ENCODE peak calls at places on chromosomes 7 and 10, in seven cellular contexts. E is H4; C is activated naive CD4-positive, alpha-beta T cell; J is GDM1; W is stimulated activated CD4-positive, alpha-beta T cell treated with anti-CD3 and anti-CD28 coated beads, Interleukin-1b, Interleukin-23, amount 100 ng/mL, for 1 hour; G is left ventricle myocardium superior; A is Panc1. M is an unnamed sample.

GRCh38 chr7:115840702-115841101 is 189.9 kb downstream of the TFEC start:
- DNase-seq in G (no peak), W (no peak), E (peak; percentile 30), A (no peak), J (no peak), C (no peak), M (no peak)

GRCh38 chr7:27992755-27993478 is 187.7 kb downstream of the JAZF1 start:
- DNase-seq in J (no peak), E (no peak), A (no peak), C (no peak), W (no peak), G (no peak), M (no peak)

GRCh38 chr7:45100761-45101480 is 10.6 kb downstream of the TBRG4 start:
- DNase-seq in C (no peak), A (no peak), W (no peak), E (no peak), J (no peak), G (no peak), M (no peak)

GRCh38 chr7:101507791-101508252 is 121.3 kb downstream of the MYL10 start:
- DNase-seq in W (no peak), E (peak; percentile 76), G (no peak), A (peak; percentile 47), J (peak; percentile 48), C (no peak), M (peak; percentile 63)

GRCh38 chr10:18594574-18595156 is 56.7 kb downstream of the NSUN6 start:
- DNase-seq in J (no peak), A (no peak), E (no peak), C (no peak), W (no peak), G (peak; percentile 38), M (no peak)

GRCh38 chr7:67341153-67341768 is 344.6 kb downstream of the TYW1 start:
- DNase-seq in J (no peak), E (no peak), W (no peak), A (no peak), C (no peak), G (no peak), M (no peak)

GRCh38 chr7:4882742-4883351 is 669 bp downstream of the RADIL start:
- DNase-seq in A (no peak), G (no peak), J (no peak), W (no peak), C (no peak), E (no peak), M (no peak)

GRCh38 chr7:100034871-100035510 is 14.6 kb upstream of the ZSCAN21 start:
- DNase-seq in W (no peak), E (no peak), A (no peak), G (no peak), C (no peak), J (no peak), M (peak; percentile 32)

GRCh38 chr7:31785081-31785480 is 98.1 kb downstream of the PPP1R17 start:
- DNase-seq in C (no peak), A (no peak), E (no peak), W (no peak), G (no peak), J (no peak), M (no peak)

GRCh38 chr7:152528612-152529011 is 92.8 kb upstream of the KMT2C start:
- DNase-seq in A (no peak), G (no peak), C (no peak), W (no peak), J (no peak), E (no peak), M (no peak)

GRCh38 chr7:146129296-146129695 is 12.7 kb downstream of the CNTNAP2 start:
- DNase-seq in W (no peak), C (no peak), G (no peak), A (no peak), E (peak; percentile 15), J (no peak), M (no peak)

GRCh38 chr10:43105119-43105792 is 28.4 kb downstream of the RET start:
- DNase-seq in C (peak; percentile 38), E (peak; percentile 61), W (peak; percentile 59), A (peak; percentile 45), J (peak; percentile 63), G (peak; percentile 88), M (peak; percentile 48)

GRCh38 chr10:131815366-131816156 is 85.2 kb upstream of the PPP2R2D start:
- DNase-seq in J (no peak), A (no peak), C (no peak), W (no peak), G (no peak), E (no peak), M (no peak)

GRCh38 chr10:24661374-24661773 is 62.3 kb downstream of the ARHGAP21 start:
- DNase-seq in G (no peak), W (no peak), E (no peak), J (no peak), A (no peak), C (no peak), M (no peak)

GRCh38 chr7:71429116-71429515 is 297.2 kb downstream of the GALNT17 start:
- DNase-seq in G (no peak), W (no peak), A (no peak), E (no peak), J (no peak), C (no peak), M (no peak)

GRCh38 chr7:25913574-25914224 is 238.3 kb upstream of the NFE2L3 start:
- DNase-seq in A (no peak), J (no peak), G (no peak), W (no peak), C (no peak), E (no peak), M (no peak)

GRCh38 chr7:151060113-151060415 is 675 bp downstream of the SLC4A2 start:
- DNase-seq in E (no peak), G (no peak), W (no peak), A (no peak), J (no peak), C (no peak), M (no peak)

GRCh38 chr10:17123961-17124360 is 5.7 kb downstream of the CUBN start:
- DNase-seq in J (no peak), C (no peak), W (no peak), G (no peak), E (no peak), A (no peak), M (no peak)

GRCh38 chr7:19982841-19983835 is 209.7 kb upstream of the TMEM196 start:
- DNase-seq in E (peak; percentile 95), C (no peak), G (no peak), W (no peak), A (no peak), J (peak; percentile 48), M (no peak)

GRCh38 chr7:40429821-40430220 is 295.0 kb downstream of the SUGCT start:
- DNase-seq in G (no peak), J (no peak), E (no peak), W (no peak), C (no peak), A (no peak), M (no peak)

GRCh38 chr7:101688995-101689907 is 60.2 kb upstream of the MYL10 start:
- DNase-seq in C (no peak), E (no peak), J (no peak), W (no peak), G (no peak), A (no peak), M (no peak)

GRCh38 chr10:91163269-91163708 is 57.2 kb upstream of the PCGF5 start:
- DNase-seq in J (peak; percentile 57), W (peak; percentile 40), E (peak; percentile 22), G (peak; percentile 81), C (peak; percentile 46), A (no peak), M (no peak)

GRCh38 chr7:98553666-98554065 is 63.4 kb upstream of the NPTX2 start:
- DNase-seq in C (no peak), W (no peak), G (no peak), E (no peak), J (no peak), A (no peak), M (no peak)

GRCh38 chr7:28835800-28836199 is 122.3 kb downstream of the TRIL start:
- DNase-seq in G (no peak), W (no peak), E (peak; percentile 51), J (no peak), A (no peak), C (no peak), M (no peak)

GRCh38 chr7:33050425-33051318 is 11.9 kb downstream of the NT5C3A start:
- DNase-seq in G (no peak), J (peak; percentile 34), C (no peak), W (no peak), A (no peak), E (peak; percentile 62), M (no peak)

GRCh38 chr7:135672560-135673359 is 10.4 kb downstream of the STMP1 start:
- DNase-seq in C (no peak), W (no peak), E (peak; percentile 83), G (no peak), A (no peak), J (no peak), M (peak; percentile 96)

GRCh38 chr10:78343266-78343665 is 309.6 kb downstream of the RPS24 start:
- DNase-seq in J (no peak), A (no peak), E (no peak), C (no peak), G (no peak), W (no peak), M (no peak)

GRCh38 chr10:110398419-110399162 is 93.9 kb upstream of the SMNDC1 start:
- DNase-seq in E (peak; percentile 97), J (peak; percentile 18), C (no peak), A (peak; percentile 99), W (no peak), G (no peak), M (peak; percentile 86)

GRCh38 chr10:21110358-21110757 is 213.2 kb upstream of the NEBL start:
- DNase-seq in W (no peak), C (no peak), E (no peak), A (no peak), J (no peak), G (no peak), M (no peak)

GRCh38 chr10:117677239-117677638 is 134.7 kb downstream of the EMX2 start:
- DNase-seq in C (no peak), E (no peak), J (no peak), G (no peak), A (no peak), W (no peak), M (no peak)

GRCh38 chr7:96121752-96122151 is 200.1 kb downstream of the SLC25A13 start:
- DNase-seq in J (no peak), C (no peak), E (no peak), A (no peak), G (no peak), W (no peak), M (no peak)

GRCh38 chr10:119431034-119431767 is 111.3 kb downstream of the RGS10 start:
- DNase-seq in C (no peak), W (no peak), E (no peak), J (no peak), G (peak; percentile 25), A (no peak), M (no peak)

GRCh38 chr7:85750454-85750949 is 563.6 kb upstream of the SEMA3D start:
- DNase-seq in E (peak; percentile 67), C (no peak), W (no peak), A (peak; percentile 39), G (no peak), J (no peak), M (peak; percentile 34)

GRCh38 chr10:128865398-128865797 is 601.6 kb upstream of the MGMT start:
- DNase-seq in W (no peak), E (no peak), G (no peak), A (no peak), J (no peak), C (no peak), M (no peak)

GRCh38 chr7:98733036-98733435 is 116.0 kb downstream of the NPTX2 start:
- DNase-seq in W (peak; percentile 11), A (peak; percentile 25), C (no peak), J (peak; percentile 48), G (no peak), E (peak; percentile 66), M (peak; percentile 90)

GRCh38 chr7:128954830-128955797 is 17.4 kb downstream of the IRF5 start:
- DNase-seq in C (no peak), E (no peak), J (no peak), G (no peak), W (no peak), A (no peak), M (no peak)